ENCODE peak calls at places on chromosomes 5 and 9, in four cellular contexts. K, O, Z and W are unnamed samples.

GRCh38 chr5:123809594-123810172 is 297.7 kb downstream of the CSNK1G3 start:
- DNase-seq in K (no peak), O (no peak), Z (no peak), W (no peak)

GRCh38 chr5:181069767-181070491 is 29.9 kb downstream of the BTNL9 start:
- DNase-seq in K (no peak), Z (no peak), O (peak), W (no peak)

GRCh38 chr5:14123974-14124482 is 19.1 kb upstream of the TRIO start:
- DNase-seq in O (no peak), K (no peak), Z (no peak), W (no peak)

GRCh38 chr9:124791106-124791505 is 14.2 kb downstream of the OLFML2A start:
- DNase-seq in K (no peak), O (no peak), Z (no peak), W (no peak)

GRCh38 chr5:9850456-9850855 is 220.3 kb upstream of the TAS2R1 start:
- DNase-seq in O (no peak), Z (no peak), K (no peak), W (no peak)

GRCh38 chr5:40376566-40376965 is 303.1 kb upstream of the PTGER4 start:
- DNase-seq in O (no peak), K (no peak), Z (no peak), W (no peak)

GRCh38 chr5:116068028-116068632 is 16.7 kb upstream of the COMMD10 start:
- DNase-seq in O (peak), K (peak), Z (peak), W (peak)

GRCh38 chr9:106035810-106036209 is 341.5 kb downstream of the TMEM38B start:
- DNase-seq in K (no peak), Z (no peak), O (no peak), W (no peak)

GRCh38 chr9:19464764-19465570 is 56.2 kb downstream of the ACER2 start:
- DNase-seq in Z (peak), O (peak), K (peak), W (peak)

GRCh38 chr5:151295138-151295537 is 8.4 kb downstream of the SLC36A3 start:
- DNase-seq in O (no peak), K (no peak), Z (no peak), W (no peak)

GRCh38 chr5:160197341-160198147 is 31.8 kb upstream of the FABP6 start:
- DNase-seq in Z (no peak), K (peak), O (peak), W (no peak)

GRCh38 chr5:76971471-76971870 is 18.6 kb downstream of the CRHBP start:
- DNase-seq in K (no peak), O (no peak), Z (no peak), W (no peak)

GRCh38 chr5:140148508-140148907 is 22.8 kb downstream of the IGIP start:
- DNase-seq in Z (peak), K (no peak), O (no peak), W (peak)

GRCh38 chr9:133003071-133003461 is 24.6 kb downstream of the GFI1B start:
- DNase-seq in O (peak), Z (no peak), K (no peak), W (no peak)

GRCh38 chr5:113283558-113283957 is 151.2 kb downstream of the TSSK1B start:
- DNase-seq in Z (no peak), K (no peak), O (no peak), W (no peak)

GRCh38 chr5:140043508-140043872 is 391 bp upstream of the NRG2 start:
- DNase-seq in K (no peak), O (peak), Z (no peak), W (peak)

GRCh38 chr5:5141011-5141599 is 975 bp downstream of the ADAMTS16 start:
- DNase-seq in O (no peak), K (no peak), Z (no peak), W (no peak)

GRCh38 chr5:72692273-72692672 is 124.2 kb upstream of the TNPO1 start:
- DNase-seq in K (peak), O (no peak), Z (no peak), W (no peak)

GRCh38 chr5:130222638-130223037 is 318.4 kb downstream of the CHSY3 start:
- DNase-seq in Z (no peak), O (no peak), K (no peak), W (no peak)

GRCh38 chr9:106722051-106722753 is 140.8 kb upstream of the ZNF462 start:
- DNase-seq in O (no peak), K (no peak), Z (no peak), W (no peak)

GRCh38 chr9:133075925-133076324 is 14.1 kb downstream of the CEL start:
- DNase-seq in O (no peak), K (peak), Z (peak), W (no peak)

GRCh38 chr5:58366461-58366860 is 93.4 kb downstream of the PLK2 start:
- DNase-seq in Z (no peak), O (no peak), K (peak), W (no peak)

GRCh38 chr5:32531885-32532520 is 53.4 kb upstream of the SUB1 start:
- DNase-seq in O (no peak), K (peak), Z (peak), W (peak)

GRCh38 chr5:6820851-6821479 is 107.7 kb downstream of the TENT4A start:
- DNase-seq in K (no peak), O (peak), Z (peak), W (peak)

GRCh38 chr9:130689937-130690700 is 3.5 kb upstream of the EXOSC2 start:
- DNase-seq in K (peak), O (peak), Z (peak), W (peak)

GRCh38 chr9:82020341-82020740 is 31.8 kb downstream of the SPATA31D1 start:
- DNase-seq in O (no peak), K (no peak), Z (no peak), W (no peak)

GRCh38 chr5:93359296-93359957 is 221.6 kb downstream of the NR2F1-AS1 start:
- DNase-seq in K (peak), O (no peak), Z (no peak), W (peak)

GRCh38 chr9:128575469-128575868 is 23.1 kb downstream of the SPTAN1 start:
- DNase-seq in K (no peak), O (no peak), Z (no peak), W (no peak)

DNA sequence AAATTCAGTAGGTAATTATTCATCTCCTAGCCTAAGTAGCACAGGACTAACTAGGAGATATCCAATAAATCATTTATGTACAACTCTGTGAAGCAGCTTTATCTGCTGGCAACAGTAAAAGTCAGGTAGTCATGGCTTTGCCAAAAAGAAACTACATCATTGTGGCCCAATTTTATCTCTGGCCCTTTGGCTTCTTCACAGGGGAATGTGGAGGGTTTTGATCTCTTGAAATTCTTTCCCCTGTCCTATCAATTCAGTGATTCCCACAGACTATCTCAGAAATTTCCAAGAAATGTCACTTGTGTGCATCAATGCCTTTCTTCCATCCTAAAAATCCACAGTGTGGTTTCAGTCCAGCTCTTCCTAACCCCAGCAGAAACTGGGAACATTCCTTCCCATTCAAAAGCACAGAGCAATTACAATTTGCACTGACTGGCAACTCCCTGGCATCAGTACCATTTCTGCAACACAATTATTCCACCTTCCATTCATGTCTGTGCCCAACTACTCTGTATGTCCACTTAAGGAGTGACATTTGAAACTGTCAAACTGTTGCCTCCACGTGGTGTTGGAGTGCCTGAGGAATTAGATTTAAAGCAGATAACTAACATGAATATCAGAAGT is 6.6 kb downstream of the CDC14B start:
- DNase-seq in K (no peak), Z (no peak), O (no peak), W (no peak)
- TF ChIP-seq MAZ in K (no peak), Z (no peak), O (no peak), W (no peak)

DNA sequence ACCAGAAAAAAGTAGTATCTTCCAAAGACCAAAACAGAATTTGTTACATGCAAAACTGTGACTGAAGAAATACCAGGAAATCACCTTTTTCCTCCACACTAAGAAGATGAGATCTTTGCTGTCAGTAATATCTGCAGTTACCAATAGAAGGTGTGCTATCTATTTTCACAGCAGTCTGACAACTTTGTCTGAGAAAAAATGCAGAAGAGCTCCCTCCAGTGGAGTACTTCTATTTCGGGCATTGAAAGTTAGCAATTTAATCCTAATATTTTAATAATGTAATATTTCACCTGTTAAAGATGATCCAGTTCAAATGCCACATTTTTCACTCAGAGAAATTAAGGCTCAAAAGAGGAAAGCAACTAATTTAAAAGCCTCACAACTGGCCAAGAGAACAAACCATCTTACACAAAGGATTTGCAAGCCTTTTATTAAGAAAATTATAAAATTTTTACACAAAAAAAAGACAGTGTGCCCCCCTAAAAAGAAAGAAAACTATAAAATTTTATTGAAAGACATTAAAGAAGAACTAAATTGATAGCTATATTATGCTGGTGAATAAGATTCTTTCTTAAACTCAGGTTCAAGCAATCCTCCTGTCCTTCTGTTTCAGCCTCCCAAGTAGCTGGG is 50.6 kb downstream of the DEPDC1B start:
- DNase-seq in K (peak), Z (peak), O (no peak), W (peak)
- TF ChIP-seq CEBPB in K (no peak), Z (no peak), O (no peak), W (no peak)

DNA sequence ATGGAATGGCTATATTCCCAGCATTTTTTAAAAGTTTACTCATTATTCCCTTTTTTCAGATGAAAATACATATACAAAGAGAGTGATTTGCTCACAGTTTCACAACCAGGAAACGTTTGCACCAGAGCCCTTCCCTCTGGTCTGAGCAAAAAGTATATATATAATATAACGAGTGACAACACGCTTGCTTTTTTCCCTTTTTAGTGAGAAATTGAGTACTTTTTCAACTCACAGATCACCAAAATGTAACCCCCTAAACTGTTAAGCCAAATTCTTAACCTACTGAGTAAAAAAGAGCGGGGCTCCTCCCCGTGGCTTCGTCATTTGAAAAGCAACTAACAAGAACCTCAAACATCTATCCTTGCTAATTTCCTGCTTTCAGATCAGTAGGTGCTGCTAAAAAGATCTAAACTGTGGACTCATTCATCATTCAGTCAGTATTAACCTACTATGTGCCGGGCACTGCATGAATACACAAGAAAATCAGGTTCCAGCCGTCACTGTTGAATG is 955 bp upstream of the PTBP3 start:
- DNase-seq in Z (peak), O (no peak), K (peak), W (no peak)
- TF ChIP-seq USF2 in Z (no peak), O (no peak), K (no peak), W (no peak)

GRCh38 chr5:1429066-1429465 is 16.2 kb downstream of the SLC6A3 start:
- DNase-seq in K (no peak), O (no peak), Z (no peak), W (no peak)
- TF ChIP-seq MAZ in K (no peak), O (no peak), Z (no peak), W (no peak)

DNA sequence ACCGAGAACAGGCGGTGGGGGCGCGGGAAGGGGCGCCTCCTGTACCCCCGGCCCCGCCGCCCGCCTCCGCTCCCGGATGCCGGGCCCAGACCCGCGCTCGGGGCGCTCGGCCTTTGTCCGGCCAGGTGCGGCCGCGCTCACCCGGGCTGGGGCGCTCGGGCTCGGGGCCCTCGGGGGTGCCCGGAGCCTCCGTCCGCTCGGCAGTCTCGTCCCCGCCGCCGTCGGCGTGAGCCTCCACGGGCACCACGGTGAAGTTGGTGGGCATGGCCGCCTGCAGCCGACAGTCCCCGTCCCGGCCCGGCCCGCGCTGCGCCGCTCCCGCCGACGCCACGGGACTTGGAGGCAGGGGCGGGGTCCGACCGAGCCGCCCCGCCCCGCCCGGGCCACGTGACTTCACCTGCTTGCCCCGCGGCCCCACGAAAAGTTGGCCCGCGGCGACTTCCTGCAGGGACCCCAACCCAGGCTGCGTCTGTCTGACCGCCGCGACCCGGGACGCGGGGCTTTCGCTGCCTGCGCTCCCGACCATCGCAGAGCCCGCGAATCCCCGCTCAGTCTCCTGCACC is at the start of gene SLC12A7:
- DNase-seq in O (peak), K (no peak), Z (no peak), W (peak)
- TF ChIP-seq CEBPB in O (no peak), K (no peak), Z (no peak), W (no peak)

GRCh38 chr5:118008779-118009178 is 979.6 kb downstream of the DTWD2 start:
- DNase-seq in Z (no peak), K (no peak), O (no peak), W (no peak)

GRCh38 chr5:118009761-118010297 is 978.5 kb downstream of the DTWD2 start:
- DNase-seq in Z (no peak), K (no peak), O (no peak), W (no peak)

GRCh38 chr5:118006229-118006628 is 982.1 kb downstream of the DTWD2 start:
- DNase-seq in Z (no peak), O (no peak), K (no peak), W (no peak)

GRCh38 chr5:118007262-118007661 is 981.1 kb downstream of the DTWD2 start:
- DNase-seq in O (no peak), K (peak), Z (no peak), W (no peak)
- TF ChIP-seq USF2 in O (no peak), K (no peak), Z (no peak), W (no peak)